ENCODE peak calls at places on chromosomes 12 and 14, in five cellular contexts. D is neural progenitor cell; J is CD8-positive, alpha-beta memory T cell; B is endodermal cell; V is fibroblast of lung. L is an unnamed sample.

GRCh38 chr12:125198647-125199046 is 133.4 kb downstream of the AACS start:
- DNase-seq in V (no peak), D (peak; percentile 51), B (no peak), J (no peak), L (no peak)

GRCh38 chr12:79566452-79566851 is 124.3 kb downstream of the PAWR start:
- DNase-seq in J (no peak), B (no peak), D (no peak), V (no peak), L (no peak)

GRCh38 chr12:117975006-117975405 is 6.2 kb upstream of the KSR2 start:
- DNase-seq in V (no peak), D (no peak), B (no peak), J (no peak), L (no peak)

GRCh38 chr14:91654836-91655235 is 77.0 kb downstream of the CATSPERB start:
- DNase-seq in D (no peak), B (no peak), V (no peak), J (no peak), L (no peak)

GRCh38 chr12:3035815-3036702 is 41.1 kb upstream of the TSPAN9 start:
- DNase-seq in D (peak; percentile 78), B (peak; percentile 51), J (no peak), V (peak; percentile 30), L (no peak)

GRCh38 chr14:101458536-101459391 is 102.5 kb upstream of the DIO3 start:
- DNase-seq in D (peak; percentile 73), B (peak; percentile 82), V (no peak), J (no peak), L (no peak)

GRCh38 chr14:38391334-38391733 is 135.4 kb upstream of the CLEC14A start:
- DNase-seq in B (no peak), V (peak; percentile 70), J (no peak), D (no peak), L (no peak)

GRCh38 chr12:56013482-56013881 is 7.4 kb upstream of the IKZF4 start:
- DNase-seq in B (no peak), D (no peak), J (no peak), V (no peak), L (no peak)

GRCh38 chr12:3186546-3187237 is 109.5 kb downstream of the TSPAN9 start:
- DNase-seq in J (no peak), D (no peak), B (no peak), V (no peak), L (no peak)

GRCh38 chr12:11962795-11963347 is 107.9 kb upstream of the BCL2L14 start:
- DNase-seq in J (no peak), V (no peak), B (peak; percentile 40), D (no peak), L (no peak)

GRCh38 chr12:11929714-11930113 is 141.0 kb upstream of the BCL2L14 start:
- DNase-seq in V (no peak), D (no peak), B (no peak), J (no peak), L (no peak)

GRCh38 chr14:93105362-93105761 is 10.4 kb downstream of the ITPK1 start:
- DNase-seq in V (peak; percentile 62), B (no peak), D (no peak), J (no peak), L (no peak)

GRCh38 chr12:75564398-75564797 is 53.0 kb upstream of the KRR1 start:
- DNase-seq in D (no peak), J (no peak), V (no peak), B (no peak), L (no peak)

GRCh38 chr14:73102806-73103497 is 33.4 kb upstream of the PSEN1 start:
- DNase-seq in B (no peak), J (no peak), V (no peak), D (no peak), L (no peak)

GRCh38 chr14:63726499-63726898 is 1.4 kb downstream of the SGPP1 start:
- DNase-seq in J (no peak), B (no peak), V (no peak), D (no peak), L (no peak)

GRCh38 chr14:70884595-70885342 is 22.5 kb upstream of the PCNX1 start:
- DNase-seq in J (no peak), B (no peak), D (no peak), V (no peak), L (no peak)

GRCh38 chr12:1936406-1937320 is 18.2 kb upstream of the CACNA2D4 start:
- DNase-seq in D (no peak), B (no peak), J (no peak), V (peak; percentile 74), L (peak; percentile 51)

GRCh38 chr12:120126635-120127005 is 10.1 kb upstream of the RAB35 start:
- DNase-seq in B (no peak), V (no peak), J (no peak), D (no peak), L (no peak)

GRCh38 chr12:26195641-26196423 is 459 bp downstream of the SSPN start:
- DNase-seq in V (peak; percentile 52), B (peak; percentile 84), D (peak; percentile 58), J (no peak), L (peak; percentile 71)

GRCh38 chr12:131808744-131809371 is 19.3 kb upstream of the MMP17 start:
- DNase-seq in D (no peak), V (peak; percentile 21), J (no peak), B (no peak), L (no peak)

GRCh38 chr12:102676812-102677211 is 196.4 kb upstream of the IGF1 start:
- DNase-seq in D (no peak), V (no peak), J (no peak), B (no peak), L (no peak)

GRCh38 chr12:58496411-58496810 is 423.9 kb downstream of the LRIG3 start:
- DNase-seq in J (no peak), B (no peak), D (no peak), V (no peak), L (no peak)

GRCh38 chr12:57603323-57603722 is 1.3 kb upstream of the DTX3 start:
- DNase-seq in J (no peak), D (no peak), V (no peak), B (no peak), L (no peak)

GRCh38 chr14:23351681-23352505 is 794 bp downstream of the SLC22A17 start:
- DNase-seq in B (peak; percentile 76), J (no peak), D (peak; percentile 74), V (no peak), L (no peak)

GRCh38 chr12:95736631-95737030 is 53.9 kb downstream of the NTN4 start:
- DNase-seq in V (peak; percentile 21), D (no peak), J (no peak), B (no peak), L (no peak)

GRCh38 chr14:35533357-35534129 is 421 bp upstream of the INSM2 start:
- DNase-seq in V (peak; percentile 33), B (peak; percentile 97), D (peak; percentile 96), J (peak; percentile 4), L (peak; percentile 75)

GRCh38 chr12:88944403-88944802 is 364.1 kb upstream of the KITLG start:
- DNase-seq in B (no peak), V (peak; percentile 28), D (no peak), J (no peak), L (no peak)

GRCh38 chr14:101202627-101203404 is 299.3 kb upstream of the RTL1 start:
- DNase-seq in D (no peak), B (peak; percentile 12), J (no peak), V (no peak), L (no peak)

GRCh38 chr12:5259523-5259922 is 172.4 kb upstream of the NTF3 start:
- DNase-seq in B (no peak), J (no peak), D (no peak), V (no peak), L (no peak)

GRCh38 chr14:100844846-100845245 is 18.9 kb downstream of the MEG3 start:
- DNase-seq in D (no peak), J (no peak), B (no peak), V (no peak), L (no peak)

GRCh38 chr14:20606190-20606901 is 15.2 kb upstream of the RNASE12 start:
- DNase-seq in D (peak; percentile 78), V (peak; percentile 15), B (peak; percentile 84), J (no peak), L (no peak)

GRCh38 chr12:104462931-104463339 is 6.2 kb downstream of the CHST11 start:
- DNase-seq in D (no peak), V (no peak), J (no peak), B (no peak), L (no peak)
- H3K27ac ChIP-seq in D (no peak overlapping the region), V (no peak overlapping the region), J (peak overlapping the region; percentile 70), B (no peak overlapping the region), L (no peak overlapping the region)

DNA sequence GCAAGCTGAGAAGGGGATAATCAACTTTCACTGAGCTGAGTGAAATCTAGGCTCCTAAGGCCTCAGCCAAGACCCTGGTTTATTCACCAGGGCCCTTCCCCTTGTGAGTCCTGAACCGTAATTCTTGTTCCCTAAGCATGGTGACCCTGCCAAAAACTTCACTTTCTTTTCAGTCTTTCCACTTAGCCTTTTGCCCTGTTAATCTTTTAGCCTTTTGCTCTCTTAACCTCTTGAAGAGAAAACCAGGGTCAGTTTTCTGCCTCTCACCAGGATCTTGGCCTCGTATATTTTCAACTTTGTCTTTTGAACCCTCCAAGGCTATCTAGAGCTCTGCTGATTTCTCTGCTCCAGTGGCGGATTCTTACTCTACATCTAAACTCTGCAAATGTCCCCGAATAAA is 191.0 kb downstream of the PELI2 start:
- DNase-seq in J (no peak), B (no peak), V (no peak), D (no peak), L (no peak)
- H3K27ac ChIP-seq in J (no peak overlapping the region), B (no peak overlapping the region), V (no peak overlapping the region), D (no peak overlapping the region), L (no peak overlapping the region)

DNA sequence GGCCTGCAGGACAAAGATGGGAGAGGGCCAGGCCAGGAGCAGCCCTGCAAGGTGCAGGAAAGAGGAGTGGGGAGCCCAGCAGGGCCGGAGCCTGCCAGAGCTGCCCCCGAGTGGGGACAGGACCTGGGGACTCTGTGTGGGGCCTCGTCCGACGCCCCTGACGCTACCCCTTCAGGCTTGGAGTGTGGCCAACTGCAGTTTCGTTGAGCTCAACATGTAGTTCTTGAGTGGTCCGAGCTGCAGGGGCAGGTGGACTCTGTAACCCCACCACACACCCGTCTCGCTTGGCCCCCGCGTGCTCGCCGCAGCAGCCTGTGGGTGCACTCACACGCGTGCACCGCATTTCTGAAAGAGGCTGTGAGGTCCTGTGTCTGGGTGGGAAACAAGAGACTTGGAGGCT is 2.0 kb downstream of the ASPG start:
- DNase-seq in B (peak; percentile 44), D (no peak), V (no peak), J (no peak), L (no peak)
- H3K27ac ChIP-seq in B (no peak overlapping the region), D (no peak overlapping the region), V (no peak overlapping the region), J (no peak overlapping the region), L (no peak overlapping the region)

DNA sequence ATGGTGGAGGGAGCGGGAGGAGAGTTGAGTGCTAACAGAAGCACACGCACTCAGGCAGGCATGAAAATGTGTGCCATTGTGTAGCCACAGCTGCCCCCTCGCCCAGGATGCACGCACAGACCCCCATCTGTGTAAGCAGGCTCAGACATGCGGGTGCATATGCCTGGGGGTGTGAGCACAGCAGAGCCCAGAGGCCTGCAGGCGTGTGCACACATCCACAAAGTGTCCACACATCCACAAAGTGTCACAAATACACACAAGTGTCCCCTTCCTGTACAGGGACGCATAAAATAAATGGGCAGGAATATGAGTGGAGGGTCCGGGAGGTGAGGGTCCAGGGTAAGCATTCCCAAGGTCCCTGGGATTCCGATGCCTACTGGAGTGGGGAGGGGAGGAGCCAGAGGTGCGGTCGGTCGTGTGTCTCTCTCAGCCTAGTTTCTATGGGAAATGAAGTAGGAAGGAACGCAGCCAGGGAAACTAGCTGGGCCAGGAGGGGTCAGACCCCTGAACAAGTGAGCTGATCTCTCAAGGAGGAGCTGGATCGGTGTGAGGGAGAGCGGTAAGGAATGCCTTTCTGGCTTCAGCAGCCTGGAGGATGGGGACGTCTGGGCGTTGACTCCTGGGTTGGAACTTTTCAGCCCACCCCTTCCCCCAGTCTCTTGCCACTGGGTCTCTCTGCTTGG is 669 bp upstream of the KRT7 start:
- DNase-seq in D (peak; percentile 36), J (no peak), V (no peak), B (no peak), L (no peak)
- H3K27ac ChIP-seq in D (no peak overlapping the region), J (no peak overlapping the region), V (no peak overlapping the region), B (no peak overlapping the region), L (no peak overlapping the region)

GRCh38 chr12:54341343-54341742 is 16.4 kb downstream of the COPZ1 start:
- DNase-seq in V (no peak), J (no peak), D (peak; percentile 90), B (no peak), L (no peak)
- H3K27ac ChIP-seq in V (no peak overlapping the region), J (no peak overlapping the region), D (peak overlapping the region; percentile 96), B (peak overlapping the region; percentile 81), L (no peak overlapping the region)

L was measured in substantia nigra.